ENCODE peak calls at places on chromosomes 4 and X, in seven cellular contexts. O is activated T-helper 9 cell treated with anti-CD3 and anti-CD28 coated beads, Interleukin-2, amount 50 U/mL, for 16 hours; G is NCI-H2081; C is esophagus muscularis mucosa; D is amniotic epithelial cell; P is CD8-positive, alpha-beta memory T cell; T is left ventricle myocardium superior. E is an unnamed sample.

GRCh38 chr4:3372933-3373465 is 68.8 kb upstream of the HGFAC start:
- DNase-seq in O (no peak), G (no peak), C (no peak), D (no peak), P (no peak), T (peak), E (peak)

GRCh38 chr4:37392540-37393255 is 148.2 kb downstream of the NWD2 start:
- DNase-seq in O (no peak), G (no peak), C (no peak), D (no peak), P (no peak), T (peak), E (no peak)

GRCh38 chr4:78020677-78021076 is 36.4 kb upstream of the FRAS1 start:
- DNase-seq in O (no peak), G (no peak), C (no peak), D (no peak), P (no peak), T (no peak), E (no peak)

GRCh38 chrX:120334603-120335002 is 23.3 kb upstream of the TMEM255A start:
- DNase-seq in O (no peak), G (no peak), C (no peak), D (no peak), P (no peak), T (no peak), E (no peak)

GRCh38 chr4:144701683-144702233 is 55.8 kb downstream of the HHIP start:
- DNase-seq in O (no peak), G (no peak), C (no peak), D (no peak), P (no peak), T (no peak), E (no peak)

GRCh38 chr4:181792641-181793612 is 450.3 kb upstream of the TENM3 start:
- DNase-seq in O (no peak), G (peak), C (no peak), D (no peak), P (no peak), T (no peak), E (no peak)

GRCh38 chrX:3582421-3582820 is 131.0 kb downstream of the PRKX start:
- DNase-seq in O (no peak), G (no peak), C (no peak), D (no peak), P (no peak), T (no peak), E (no peak)

GRCh38 chrX:153970398-153971123 is 1.1 kb downstream of the HCFC1 start:
- DNase-seq in O (no peak), G (no peak), C (no peak), D (peak), P (no peak), T (peak), E (no peak)

GRCh38 chr4:4856071-4857000 is 3.1 kb upstream of the MSX1 start:
- DNase-seq in O (no peak), G (no peak), C (no peak), D (no peak), P (no peak), T (no peak), E (peak)

GRCh38 chr4:185987976-185988627 is 80.9 kb upstream of the TLR3 start:
- DNase-seq in O (no peak), G (no peak), C (no peak), D (peak), P (no peak), T (no peak), E (no peak)

GRCh38 chr4:128241425-128241913 is 46.1 kb downstream of the PGRMC2 start:
- DNase-seq in O (no peak), G (no peak), C (no peak), D (peak), P (no peak), T (no peak), E (no peak)

GRCh38 chrX:138711399-138712347 is at the start of gene FGF13:
- DNase-seq in O (no peak), G (no peak), C (no peak), D (no peak), P (no peak), T (peak), E (no peak)

GRCh38 chr4:84501721-84502267 is 2.7 kb upstream of the NKX6-1 start:
- DNase-seq in O (no peak), G (no peak), C (no peak), D (no peak), P (no peak), T (no peak), E (no peak)

GRCh38 chrX:19670321-19670750 is 155.0 kb upstream of the MAP3K15 start:
- DNase-seq in O (no peak), G (no peak), C (no peak), D (peak), P (no peak), T (no peak), E (no peak)

GRCh38 chr4:122403860-122404259 is 25.0 kb downstream of the ADAD1 start:
- DNase-seq in O (no peak), G (no peak), C (no peak), D (no peak), P (no peak), T (no peak), E (no peak)

E was measured in stimulated activated effector memory CD8-positive, alpha-beta T cell treated with anti-CD3 and anti-CD28 coated beads, Interleukin-12 subunit alpha, Interleukin-12 subunit beta, amount 100 ng/mL, for 72 hours.